ENCODE peak calls at places on chromosomes 7 and 10, in ten cellular contexts. S, N, C, L, U, J, V, D, B and I are unnamed samples.

GRCh38 chr10:132142396-132143161 is 44.2 kb upstream of the DPYSL4 start:
- DNase-seq in L (peak), N (peak), C (no peak), J (peak), S (peak), D (peak), B (peak), V (no peak), U (peak), I (no peak)

GRCh38 chr7:125934539-125934938 is 1004.9 kb upstream of the POT1 start:
- DNase-seq in J (no peak), D (no peak), U (no peak), B (no peak), N (no peak), C (no peak), L (no peak), V (no peak), S (no peak), I (no peak)

GRCh38 chr10:24814568-24815313 is 91.1 kb upstream of the ARHGAP21 start:
- DNase-seq in S (peak), J (no peak), N (peak), U (peak), L (peak), V (no peak), C (no peak), B (no peak), D (no peak), I (peak)

GRCh38 chr10:58152698-58153263 is 114.9 kb downstream of the IPMK start:
- DNase-seq in C (peak), D (peak), N (peak), V (no peak), U (peak), S (peak), J (no peak), B (peak), L (peak), I (peak)

GRCh38 chr7:130994378-130995115 is 260.5 kb upstream of the KLF14 start:
- DNase-seq in J (no peak), V (no peak), L (no peak), B (no peak), N (no peak), U (no peak), S (no peak), C (no peak), D (no peak), I (no peak)

GRCh38 chr10:61284222-61284890 is 168.8 kb downstream of the TMEM26 start:
- DNase-seq in U (peak), C (peak), S (peak), L (peak), D (no peak), B (peak), N (peak), V (peak), J (no peak), I (peak)

GRCh38 chr7:16933296-16934248 is 51.8 kb upstream of the AGR3 start:
- DNase-seq in U (no peak), S (no peak), C (no peak), V (no peak), L (no peak), N (no peak), D (no peak), B (no peak), J (no peak), I (no peak)

GRCh38 chr7:43701502-43701859 is 27.8 kb downstream of the COA1 start:
- DNase-seq in C (no peak), L (no peak), J (no peak), N (peak), B (no peak), D (no peak), V (no peak), U (peak), S (no peak), I (no peak)

GRCh38 chr7:100589341-100589935 is 3.3 kb downstream of the FBXO24 start:
- DNase-seq in L (no peak), N (no peak), D (no peak), B (no peak), S (no peak), J (no peak), U (no peak), C (no peak), V (no peak), I (no peak)

GRCh38 chr7:78953090-78953489 is 500.4 kb downstream of the MAGI2 start:
- DNase-seq in V (no peak), N (peak), L (no peak), S (no peak), J (no peak), B (no peak), D (no peak), C (no peak), U (peak), I (no peak)

GRCh38 chr7:1758417-1758858 is 88.4 kb downstream of the ELFN1 start:
- DNase-seq in B (peak), S (peak), J (no peak), N (peak), C (no peak), U (peak), D (no peak), V (peak), L (peak), I (no peak)

GRCh38 chr7:47153076-47153475 is 428.8 kb downstream of the TNS3 start:
- DNase-seq in J (no peak), L (peak), S (peak), B (peak), D (no peak), C (no peak), N (peak), U (peak), V (peak), I (peak)

GRCh38 chr10:103564116-103564501 is 70.6 kb downstream of the NEURL1 start:
- DNase-seq in N (no peak), S (peak), V (no peak), L (no peak), C (no peak), D (no peak), U (no peak), J (no peak), B (no peak), I (no peak)

GRCh38 chr10:86964061-86964846 is 4.0 kb upstream of the ADIRF start:
- DNase-seq in D (no peak), S (no peak), C (no peak), N (no peak), U (no peak), J (no peak), B (no peak), L (no peak), V (no peak), I (no peak)

GRCh38 chr7:20064974-20065862 is 152.0 kb downstream of the MACC1 start:
- DNase-seq in B (peak), L (peak), V (no peak), D (no peak), N (peak), J (no peak), C (peak), U (peak), S (no peak), I (no peak)

GRCh38 chr7:33903770-33904679 is 1.3 kb upstream of the BMPER start:
- DNase-seq in J (no peak), N (peak), B (peak), C (no peak), S (peak), D (peak), L (peak), U (peak), V (peak), I (peak)

GRCh38 chr7:134042307-134042706 is 84.8 kb upstream of the LRGUK start:
- DNase-seq in D (no peak), J (no peak), U (no peak), B (no peak), N (no peak), S (no peak), C (no peak), V (no peak), L (no peak), I (no peak)

GRCh38 chr10:97019213-97019844 is 166.4 kb downstream of the SLIT1 start:
- DNase-seq in L (no peak), C (no peak), V (no peak), B (no peak), J (no peak), N (no peak), D (no peak), S (no peak), U (no peak), I (no peak)

GRCh38 chr7:767580-767940 is 40.5 kb upstream of the PRKAR1B start:
- DNase-seq in C (peak), S (no peak), J (no peak), D (no peak), B (no peak), V (no peak), N (no peak), L (no peak), U (no peak), I (no peak)

GRCh38 chr10:73332379-73332778 is 26.3 kb downstream of the CFAP70 start:
- DNase-seq in V (no peak), L (no peak), D (no peak), C (peak), U (no peak), B (no peak), N (no peak), J (no peak), S (no peak), I (no peak)

GRCh38 chr10:116364808-116365207 is 40.6 kb downstream of the CCDC172 start:
- DNase-seq in L (no peak), V (no peak), S (no peak), J (no peak), D (no peak), U (no peak), C (no peak), N (no peak), B (no peak), I (no peak)

GRCh38 chr10:78964952-78965633 is 103.7 kb upstream of the ZMIZ1 start:
- DNase-seq in B (peak), J (no peak), V (no peak), U (peak), S (peak), L (peak), N (peak), D (no peak), C (no peak), I (peak)

GRCh38 chr10:4450981-4451501 is 375.0 kb upstream of the AKR1E2 start:
- DNase-seq in S (no peak), U (peak), C (no peak), N (peak), D (no peak), L (no peak), V (no peak), B (no peak), J (no peak), I (peak)

GRCh38 chr7:39910108-39910869 is 39.8 kb upstream of the CDK13 start:
- DNase-seq in N (peak), S (no peak), C (no peak), U (peak), V (no peak), D (no peak), L (peak), B (peak), J (no peak), I (no peak)

GRCh38 chr10:1366277-1366676 is 310.1 kb downstream of the WDR37 start:
- DNase-seq in C (no peak), V (no peak), B (no peak), N (no peak), L (no peak), D (no peak), S (no peak), U (no peak), J (no peak), I (no peak)

GRCh38 chr7:37052673-37053072 is 328.4 kb upstream of the AOAH start:
- DNase-seq in B (peak), L (peak), N (peak), C (no peak), D (peak), U (peak), J (no peak), S (peak), V (no peak), I (peak)

GRCh38 chr10:13904053-13904452 is 317.3 kb downstream of the PRPF18 start:
- DNase-seq in U (no peak), J (no peak), S (no peak), C (no peak), D (no peak), N (no peak), V (no peak), B (peak), L (no peak), I (no peak)

GRCh38 chr7:16847381-16847860 is 34.4 kb downstream of the AGR3 start:
- DNase-seq in V (peak), D (no peak), S (peak), N (peak), U (peak), J (no peak), B (peak), L (peak), C (no peak), I (no peak)

GRCh38 chr10:111126981-111127848 is 50.4 kb downstream of the ADRA2A start:
- DNase-seq in U (no peak), L (no peak), C (no peak), N (no peak), B (no peak), V (no peak), S (no peak), J (no peak), D (no peak), I (no peak)

GRCh38 chr10:104449402-104449801 is 95.8 kb downstream of the CFAP58 start:
- DNase-seq in U (peak), N (peak), J (no peak), L (no peak), V (no peak), B (no peak), D (no peak), C (no peak), S (no peak), I (no peak)

GRCh38 chr7:36827914-36828313 is 103.6 kb upstream of the AOAH start:
- DNase-seq in C (no peak), J (no peak), U (no peak), D (no peak), V (no peak), S (no peak), N (no peak), L (no peak), B (no peak), I (no peak)

GRCh38 chr7:46205478-46205877 is 284.4 kb upstream of the IGFBP3 start:
- DNase-seq in C (no peak), L (no peak), U (no peak), V (no peak), N (no peak), B (no peak), S (no peak), J (no peak), D (no peak), I (no peak)

GRCh38 chr7:23062452-23062851 is 43.1 kb upstream of the KLHL7 start:
- DNase-seq in N (peak), C (no peak), L (peak), J (no peak), U (peak), V (no peak), D (no peak), B (no peak), S (peak), I (no peak)